ENCODE peak calls at places on chromosomes 3 and 15, in four cellular contexts. K is SK-N-MC; O is stimulated activated CD4-positive, alpha-beta T cell treated with anti-CD3 and anti-CD28 coated beads, Interleukin-1b, Interleukin-23, amount 100 ng/mL, for 4 hours; B is AG20443. Q is an unnamed sample.

GRCh38 chr3:132210476-132211346 is 106.5 kb upstream of the ACP3 start:
- DNase-seq in O (no peak), B (no peak), K (no peak), Q (no peak)

GRCh38 chr3:191373327-191373726 is 43.0 kb upstream of the UTS2B start:
- DNase-seq in B (no peak), K (no peak), O (no peak), Q (no peak)

GRCh38 chr15:43100971-43101370 is 4.9 kb downstream of the UBR1 start:
- DNase-seq in O (no peak), B (no peak), K (no peak), Q (no peak)

GRCh38 chr3:49873623-49874022 is 3.9 kb upstream of the CAMKV start:
- DNase-seq in O (no peak), B (no peak), K (no peak), Q (no peak)

GRCh38 chr3:45182915-45183881 is 37.0 kb upstream of the CDCP1 start:
- DNase-seq in O (no peak), B (peak; percentile 75), K (no peak), Q (peak; percentile 75)

GRCh38 chr3:60755094-60755493 is 496.2 kb downstream of the FHIT start:
- DNase-seq in O (no peak), K (no peak), B (no peak), Q (no peak)

GRCh38 chr3:32596926-32597369 is 26.3 kb upstream of the DYNC1LI1 start:
- DNase-seq in B (no peak), K (no peak), O (no peak), Q (no peak)

GRCh38 chr15:64536244-64536836 is 76.0 kb downstream of the ZNF609 start:
- DNase-seq in B (peak; percentile 73), O (peak; percentile 27), K (no peak), Q (peak; percentile 69)

GRCh38 chr15:65312400-65312916 is 8.0 kb downstream of the RNU5B-1 start:
- DNase-seq in K (no peak), B (peak; percentile 65), O (no peak), Q (no peak)

GRCh38 chr3:64109438-64109837 is 86.1 kb upstream of the PSMD6 start:
- DNase-seq in K (no peak), B (no peak), O (no peak), Q (no peak)

GRCh38 chr3:52299247-52299657 is 11.6 kb downstream of the GLYCTK start:
- DNase-seq in O (no peak), K (no peak), B (no peak), Q (no peak)

GRCh38 chr3:46693038-46693896 is at the start of gene ALS2CL:
- DNase-seq in K (no peak), B (peak; percentile 88), O (peak; percentile 63), Q (peak; percentile 94)

GRCh38 chr15:89419370-89419984 is 76.9 kb downstream of the RHCG start:
- DNase-seq in K (no peak), O (no peak), B (peak; percentile 81), Q (peak; percentile 79)

GRCh38 chr3:65828706-65829105 is 210.0 kb downstream of the MAGI1 start:
- DNase-seq in K (no peak), B (peak; percentile 70), O (no peak), Q (no peak)

GRCh38 chr15:53985562-53985961 is 7.3 kb downstream of the UNC13C start:
- DNase-seq in B (no peak), O (no peak), K (no peak), Q (no peak)

GRCh38 chr3:54939591-54940300 is 11.9 kb upstream of the LRTM1 start:
- DNase-seq in B (peak; percentile 63), K (no peak), O (no peak), Q (peak; percentile 50)

GRCh38 chr15:68389041-68389930 is 42.7 kb downstream of the ITGA11 start:
- DNase-seq in B (no peak), O (no peak), K (no peak), Q (no peak)

GRCh38 chr3:187042874-187043458 is 96.3 kb downstream of the RPL39L start:
- DNase-seq in K (no peak), B (no peak), O (no peak), Q (no peak)

GRCh38 chr3:46858456-46858855 is 4.8 kb downstream of the MYL3 start:
- DNase-seq in K (no peak), O (no peak), B (no peak), Q (no peak)

GRCh38 chr3:169110633-169111032 is 552.9 kb downstream of the MECOM start:
- DNase-seq in K (no peak), O (no peak), B (no peak), Q (no peak)

GRCh38 chr3:151837057-151837456 is 23.1 kb downstream of the AADAC start:
- DNase-seq in O (no peak), B (peak; percentile 58), K (peak; percentile 70), Q (peak; percentile 53)

GRCh38 chr15:57061281-57061680 is 142.8 kb downstream of the TCF12 start:
- DNase-seq in B (no peak), K (no peak), O (no peak), Q (no peak)

GRCh38 chr3:82618594-82618993 is 857.1 kb upstream of the GBE1 start:
- DNase-seq in O (no peak), K (no peak), B (no peak), Q (no peak)

Q was measured in GM03348.